ENCODE peak calls at places on chromosomes 6 and 20, in five cellular contexts. C is spleen; M is astrocyte; S is CD8-positive, alpha-beta T cell; F is fibroblast of lung. X is an unnamed sample.

GRCh38 chr6:13729891-13730290 is 18.3 kb upstream of the RANBP9 start:
- DNase-seq in C (no peak), M (peak; percentile 78), S (no peak), F (peak; percentile 51), X (no peak)

GRCh38 chr6:114284281-114284680 is 58.5 kb downstream of the HS3ST5 start:
- DNase-seq in C (no peak), M (peak; percentile 79), S (no peak), F (peak; percentile 3), X (no peak)

GRCh38 chr20:52001999-52002666 is 189.4 kb downstream of the ZFP64 start:
- DNase-seq in C (no peak), M (no peak), S (no peak), F (no peak), X (no peak)

GRCh38 chr6:163926642-163927041 is 512.1 kb downstream of the QKI start:
- DNase-seq in C (no peak), M (peak; percentile 54), S (no peak), F (peak; percentile 14), X (no peak)

GRCh38 chr6:145823322-145823944 is 8.8 kb upstream of the FBXO30 start:
- DNase-seq in C (no peak), M (no peak), S (no peak), F (peak; percentile 47), X (no peak)

GRCh38 chr20:17936791-17937687 is 31.6 kb downstream of the SNX5 start:
- DNase-seq in C (no peak), M (peak; percentile 38), S (no peak), F (peak; percentile 93), X (no peak)

GRCh38 chr6:149938571-149939462 is 3.0 kb upstream of the ULBP2 start:
- DNase-seq in C (peak; percentile 83), M (no peak), S (no peak), F (no peak), X (no peak)

GRCh38 chr6:51147756-51148155 is 329.1 kb downstream of the TFAP2B start:
- DNase-seq in C (no peak), M (no peak), S (no peak), F (no peak), X (no peak)

GRCh38 chr6:37456816-37457560 is 24.0 kb downstream of the CMTR1 start:
- DNase-seq in C (no peak), M (peak; percentile 89), S (no peak), F (peak; percentile 86), X (no peak)

GRCh38 chr20:17873410-17874270 is 95.0 kb downstream of the SNX5 start:
- DNase-seq in C (peak; percentile 79), M (peak; percentile 93), S (no peak), F (peak; percentile 97), X (no peak)

GRCh38 chr6:37819802-37820712 is 530 bp downstream of the ZFAND3 start:
- DNase-seq in C (peak; percentile 91), M (peak; percentile 42), S (peak; percentile 16), F (peak; percentile 70), X (peak; percentile 29)

GRCh38 chr6:60643870-60644269 is 1642.2 kb downstream of the KHDRBS2 start:
- DNase-seq in C (no peak), M (no peak), S (no peak), F (no peak), X (no peak)

GRCh38 chr20:61790116-61790827 is 275.4 kb downstream of the TAF4 start:
- DNase-seq in C (no peak), M (no peak), S (no peak), F (no peak), X (no peak)

GRCh38 chr6:34005845-34006644 is 139.8 kb downstream of the GRM4 start:
- DNase-seq in C (peak; percentile 29), M (no peak), S (no peak), F (no peak), X (no peak)

GRCh38 chr20:824916-825315 is 8.6 kb upstream of the FAM110A start:
- DNase-seq in C (peak; percentile 23), M (no peak), S (no peak), F (no peak), X (no peak)

DNA sequence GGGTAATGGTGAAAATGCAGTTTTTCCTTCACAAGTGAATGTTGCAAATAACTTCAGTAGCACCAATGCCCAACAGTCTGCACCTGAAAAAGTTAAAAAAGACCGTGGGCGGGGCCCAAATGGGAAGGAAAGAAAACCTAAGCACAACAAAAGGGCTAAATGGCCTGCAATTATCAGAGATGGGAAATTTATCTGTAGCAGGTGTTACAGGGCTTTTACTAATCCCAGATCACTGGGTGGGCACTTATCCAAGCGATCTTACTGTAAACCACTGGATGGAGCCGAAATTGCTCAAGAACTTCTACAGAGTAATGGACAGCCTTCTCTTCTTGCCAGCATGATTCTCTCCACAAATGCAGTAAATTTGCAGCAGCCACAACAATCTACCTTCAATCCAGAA is 64.8 kb upstream of the SMIM8 start:
- DNase-seq in C (no peak), M (no peak), S (no peak), F (no peak), X (no peak)
- H3K36me3 ChIP-seq in C (peaks cover 27% of the 10 kb centered on the region), M (peaks cover 47% of the 10 kb centered on the region), S (peaks cover 16% of the 10 kb centered on the region), F (peaks cover 2% of the 10 kb centered on the region), X (no peaks in the 10 kb centered on the region)

GRCh38 chr6:31175961-31176360 is 5.5 kb upstream of the POU5F1 start:
- DNase-seq in C (no peak), M (peak; percentile 34), S (no peak), F (peak; percentile 77), X (no peak)

GRCh38 chr6:31178143-31179041 is 7.9 kb upstream of the POU5F1 start:
- DNase-seq in C (no peak), M (no peak), S (no peak), F (no peak), X (no peak)

GRCh38 chr6:31179896-31180295 is 9.4 kb upstream of the POU5F1 start:
- DNase-seq in C (no peak), M (no peak), S (no peak), F (no peak), X (no peak)

GRCh38 chr6:31179042-31179386 is 8.5 kb upstream of the POU5F1 start:
- DNase-seq in C (no peak), M (no peak), S (no peak), F (no peak), X (no peak)

DNA sequence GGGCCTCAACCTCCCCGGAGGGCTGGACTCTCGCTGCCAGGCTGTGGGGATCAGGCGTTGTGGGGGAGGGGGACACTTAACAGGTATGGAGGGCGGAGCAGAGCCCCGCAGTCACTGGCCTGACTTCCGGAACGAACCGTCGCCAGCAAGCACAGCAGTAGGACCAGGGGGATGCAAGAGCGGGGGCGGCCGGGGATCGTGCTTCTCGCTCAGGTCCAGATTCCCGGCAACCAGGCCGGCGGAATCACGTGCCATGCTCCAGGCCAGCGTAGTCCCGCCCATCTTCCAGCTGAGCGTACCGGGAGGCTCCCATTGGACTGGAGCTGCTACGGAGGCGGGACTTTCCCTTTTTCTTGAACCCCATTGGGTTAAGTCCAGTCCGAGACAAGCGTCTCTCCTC is 10.0 kb upstream of the POU5F1 start:
- DNase-seq in C (peak; percentile 87), M (peak; percentile 50), S (peak; percentile 34), F (peak; percentile 82), X (no peak)
- H3K4me3 ChIP-seq in C (peak overlapping the region; percentile 54), M (peak overlapping the region; percentile 46), S (peak overlapping the region; percentile 73), F (no peak overlapping the region), X (no peak overlapping the region)

GRCh38 chr6:129938242-129939020 is 77.3 kb upstream of the TMEM244 start:
- DNase-seq in C (no peak), M (no peak), S (no peak), F (no peak), X (no peak)

GRCh38 chr6:129932321-129932720 is 71.2 kb upstream of the TMEM244 start:
- DNase-seq in C (no peak), M (no peak), S (no peak), F (no peak), X (no peak)

GRCh38 chr6:129940454-129941195 is 77.8 kb upstream of the L3MBTL3 start:
- DNase-seq in C (no peak), M (no peak), S (no peak), F (no peak), X (no peak)

DNA sequence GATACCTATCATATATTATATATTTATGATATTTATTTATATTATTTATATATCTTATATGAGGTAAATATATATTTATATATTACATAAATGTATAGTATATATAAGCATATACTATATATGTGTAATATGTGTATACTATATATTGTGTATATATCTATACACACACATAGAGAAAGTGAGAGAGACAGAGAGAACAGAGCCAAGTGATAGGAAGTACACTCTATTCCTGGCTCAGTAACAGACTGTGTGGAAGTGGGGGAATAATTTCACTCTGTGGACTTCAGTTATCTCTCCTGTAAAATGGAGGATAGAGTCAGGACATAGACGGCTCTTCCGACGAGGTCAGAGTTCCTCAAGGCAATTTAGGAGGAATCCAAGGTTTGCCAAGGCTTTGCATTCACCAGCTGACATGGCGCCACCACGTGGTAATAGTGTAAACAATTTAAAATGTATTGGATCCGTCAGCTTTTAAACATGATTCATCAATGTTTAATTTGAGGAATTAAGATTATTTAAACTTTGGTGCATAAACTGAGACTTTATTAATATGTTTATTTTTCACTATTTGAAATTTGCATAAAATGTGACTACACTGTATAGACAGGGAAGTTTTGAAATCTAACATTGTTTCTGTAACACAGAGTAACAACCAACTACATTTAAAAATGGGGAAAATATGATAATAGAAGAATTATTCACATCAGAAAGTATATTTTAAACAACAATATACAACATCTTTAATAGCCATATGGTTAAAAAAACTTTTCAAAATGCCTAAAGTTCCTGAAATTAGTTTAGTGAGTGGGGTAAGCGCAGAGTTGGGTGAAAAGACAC is 75.4 kb upstream of the TMEM244 start:
- DNase-seq in C (no peak), M (peak; percentile 35), S (peak; percentile 26), F (peak; percentile 73), X (no peak)
- TF ChIP-seq CTCF in C (peak; percentile 51), M (peak; percentile 71), S (peak; percentile 76), F (peak; percentile 28), X (peak; percentile 56)

GRCh38 chr6:117574198-117574597 is 28.1 kb downstream of the GOPC start:
- DNase-seq in C (no peak), M (no peak), S (no peak), F (no peak), X (no peak)
- H3K36me3 ChIP-seq in C (peaks cover 15% of the 10 kb centered on the region), M (peaks cover 40% of the 10 kb centered on the region), S (peaks cover 2% of the 10 kb centered on the region), F (peaks cover 3% of the 10 kb centered on the region), X (no peaks in the 10 kb centered on the region)

GRCh38 chr6:49743427-49743826 is 761 bp downstream of the CRISP3 start:
- DNase-seq in C (no peak), M (no peak), S (no peak), F (no peak), X (no peak)

DNA sequence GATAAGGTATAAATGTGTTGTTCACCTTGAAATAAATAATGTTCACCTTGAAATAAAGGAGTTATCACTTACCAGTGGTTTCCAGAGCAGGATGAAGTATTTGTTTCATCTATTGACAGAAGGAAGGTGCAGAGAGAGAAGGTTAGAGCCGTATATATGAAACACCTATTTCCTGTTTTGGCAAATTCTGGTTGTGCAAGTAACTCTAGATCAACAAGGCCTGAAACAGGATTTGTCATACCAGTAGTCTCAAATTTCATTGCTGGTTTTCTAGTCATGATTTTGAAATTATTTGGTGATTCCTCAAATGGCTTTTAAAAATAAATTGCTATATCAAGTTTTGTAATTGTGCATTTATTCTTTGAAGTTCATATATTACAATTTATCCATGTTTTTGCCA is at the start of gene CRISP3:
- DNase-seq in C (no peak), M (no peak), S (no peak), F (no peak), X (no peak)
- H3K4me3 ChIP-seq in C (no peak within 1 kb of the TSS), M (no peak within 1 kb of the TSS), S (no peak within 1 kb of the TSS), F (no peak within 1 kb of the TSS), X (no peak within 1 kb of the TSS)

GRCh38 chr20:25251558-25251957 is 3.7 kb downstream of the PYGB start:
- DNase-seq in C (no peak), M (no peak), S (no peak), F (no peak), X (no peak)
- TF ChIP-seq CTCF in C (no peak), M (no peak), S (no peak), F (no peak), X (no peak)